ENCODE peak calls at places on chromosomes 4 and X, in seven cellular contexts. T, L, G, P, D, H and C are unnamed samples.

GRCh38 chr4:57504139-57504538 is 394.0 kb upstream of the IGFBP7 start:
- DNase-seq in T (no peak), L (no peak), G (no peak), P (no peak), D (no peak), H (no peak), C (no peak)

GRCh38 chr4:77500801-77501200 is 104.8 kb upstream of the CXCL13 start:
- DNase-seq in T (peak; percentile 39), L (no peak), G (no peak), P (no peak), D (no peak), H (no peak), C (no peak)

GRCh38 chr4:56078866-56079265 is 130.1 kb downstream of the CEP135 start:
- DNase-seq in T (no peak), L (no peak), G (no peak), P (no peak), D (no peak), H (no peak), C (no peak)

GRCh38 chrX:15416133-15416993 is 32.1 kb upstream of the VEGFD start:
- DNase-seq in T (no peak), L (no peak), G (no peak), P (no peak), D (no peak), H (no peak), C (no peak)

GRCh38 chrX:124347242-124347641 is 879 bp downstream of the SH2D1A start:
- DNase-seq in T (no peak), L (no peak), G (no peak), P (no peak), D (no peak), H (no peak), C (no peak)

GRCh38 chr4:173171098-173171497 is 2.5 kb downstream of the GALNT7 start:
- DNase-seq in T (peak; percentile 46), L (no peak), G (no peak), P (no peak), D (no peak), H (no peak), C (no peak)

GRCh38 chr4:186161138-186161537 is 30.2 kb upstream of the CYP4V2 start:
- DNase-seq in T (no peak), L (no peak), G (no peak), P (no peak), D (no peak), H (no peak), C (no peak)

GRCh38 chr4:85489273-85489672 is 14.3 kb downstream of the ARHGAP24 start:
- DNase-seq in T (peak; percentile 48), L (no peak), G (peak; percentile 16), P (no peak), D (no peak), H (no peak), C (no peak)

GRCh38 chrX:10457092-10457491 is 163.3 kb downstream of the MID1 start:
- DNase-seq in T (peak; percentile 71), L (no peak), G (no peak), P (no peak), D (no peak), H (no peak), C (no peak)

GRCh38 chr4:8316911-8317351 is 47.4 kb downstream of the HTRA3 start:
- DNase-seq in T (no peak), L (peak; percentile 46), G (no peak), P (peak; percentile 35), D (no peak), H (no peak), C (no peak)

GRCh38 chr4:3484057-3484973 is 21.2 kb downstream of the DOK7 start:
- DNase-seq in T (no peak), L (no peak), G (no peak), P (no peak), D (no peak), H (no peak), C (no peak)

GRCh38 chr4:64781737-64782326 is 372.6 kb upstream of the TECRL start:
- DNase-seq in T (peak; percentile 35), L (no peak), G (no peak), P (no peak), D (no peak), H (no peak), C (no peak)

GRCh38 chrX:2679534-2680485 is 11.3 kb upstream of the CD99 start:
- DNase-seq in T (peak; percentile 90), L (no peak), G (peak; percentile 29), P (no peak), D (no peak), H (no peak), C (no peak)

GRCh38 chrX:53320543-53321215 is 39.3 kb upstream of the IQSEC2 start:
- DNase-seq in T (no peak), L (peak; percentile 64), G (no peak), P (no peak), D (no peak), H (peak; percentile 2), C (no peak)

GRCh38 chrX:53323196-53323595 is 41.8 kb upstream of the IQSEC2 start:
- DNase-seq in T (no peak), L (no peak), G (no peak), P (no peak), D (no peak), H (no peak), C (no peak)

GRCh38 chrX:53321943-53322497 is 40.6 kb upstream of the IQSEC2 start:
- DNase-seq in T (no peak), L (no peak), G (no peak), P (no peak), D (no peak), H (no peak), C (no peak)

GRCh38 chrX:53319614-53320542 is 38.5 kb upstream of the IQSEC2 start:
- DNase-seq in T (no peak), L (no peak), G (no peak), P (no peak), D (no peak), H (no peak), C (no peak)

DNA sequence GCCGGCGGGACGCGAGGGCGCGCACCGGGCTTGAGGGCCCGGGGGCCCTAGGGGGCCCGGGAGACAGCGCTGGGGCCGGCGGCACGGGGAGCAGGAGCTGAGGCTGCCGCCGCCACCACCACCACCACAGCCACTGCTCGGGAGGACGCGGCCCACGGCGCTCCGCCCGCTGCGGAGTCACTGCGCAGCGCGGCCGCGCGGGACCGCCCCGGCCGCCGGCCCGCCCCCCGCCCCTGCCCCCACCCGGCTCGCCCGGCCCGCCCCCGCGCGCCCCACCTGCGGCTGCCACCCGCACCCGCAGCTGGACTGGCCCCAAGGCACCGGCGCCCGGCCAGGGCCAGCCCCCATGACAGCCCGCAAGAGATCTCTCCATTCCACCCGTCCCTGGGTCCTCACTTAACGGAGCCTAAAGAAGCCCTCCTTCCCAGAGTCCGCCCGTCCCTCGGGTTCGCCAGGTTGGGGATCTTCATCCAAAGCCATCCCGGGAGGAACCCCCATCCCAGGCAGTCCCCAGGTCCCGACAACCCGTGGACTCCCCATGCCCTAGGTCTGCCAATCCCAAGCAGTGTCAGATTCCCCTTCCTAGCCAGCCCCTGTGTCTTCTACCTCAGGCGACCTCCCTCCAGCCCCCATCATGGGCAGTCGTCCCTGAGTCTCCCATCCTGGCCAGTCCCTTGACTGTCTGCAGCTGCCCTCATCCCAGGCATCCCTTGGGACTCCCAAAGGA is 40.0 kb upstream of the IQSEC2 start:
- DNase-seq in T (no peak), L (no peak), G (no peak), P (no peak), D (no peak), H (no peak), C (no peak)
- H3K4me3 ChIP-seq in T (peak overlapping the region; percentile 68), L (peak overlapping the region; percentile 56), G (peak overlapping the region; percentile 29), P (peak overlapping the region; percentile 58), D (peak overlapping the region; percentile 54), H (no peak overlapping the region), C (no peak overlapping the region)

GRCh38 chr4:98643760-98644159 is 14.7 kb downstream of the TSPAN5 start:
- DNase-seq in T (no peak), L (no peak), G (no peak), P (no peak), D (no peak), H (no peak), C (peak; percentile 22)

GRCh38 chr4:98653006-98653405 is 5.4 kb downstream of the TSPAN5 start:
- DNase-seq in T (peak; percentile 60), L (no peak), G (no peak), P (no peak), D (peak; percentile 41), H (no peak), C (no peak)

GRCh38 chr4:98646422-98646821 is 12.0 kb downstream of the TSPAN5 start:
- DNase-seq in T (no peak), L (no peak), G (no peak), P (no peak), D (no peak), H (no peak), C (no peak)

GRCh38 chr4:98645527-98645926 is 12.9 kb downstream of the TSPAN5 start:
- DNase-seq in T (no peak), L (no peak), G (no peak), P (no peak), D (no peak), H (no peak), C (no peak)

DNA sequence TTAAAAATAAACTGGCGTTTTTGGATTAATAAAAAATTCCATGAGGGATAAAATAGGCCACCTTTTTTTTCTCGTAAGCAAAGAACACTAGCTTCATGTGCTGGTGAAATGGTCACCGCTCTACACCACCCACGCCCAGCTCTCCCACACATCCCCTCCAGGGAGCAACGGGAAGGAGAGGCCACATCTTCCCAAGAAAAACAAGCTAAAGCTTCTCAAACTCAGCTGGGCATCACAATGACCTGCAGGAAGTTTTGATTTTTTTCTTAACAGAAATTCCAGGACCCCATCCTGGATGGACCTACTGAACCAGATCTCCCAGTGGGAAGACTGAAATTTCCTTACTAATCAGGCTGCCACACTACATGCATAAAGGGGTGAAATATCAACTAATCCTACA is 9.8 kb downstream of the TSPAN5 start:
- DNase-seq in T (peak; percentile 63), L (no peak), G (no peak), P (no peak), D (peak; percentile 23), H (no peak), C (no peak)
- H3K4me3 ChIP-seq in T (no peak overlapping the region), L (no peak overlapping the region), G (no peak overlapping the region), P (no peak overlapping the region), D (no peak overlapping the region), H (no peak overlapping the region), C (no peak overlapping the region)

DNA sequence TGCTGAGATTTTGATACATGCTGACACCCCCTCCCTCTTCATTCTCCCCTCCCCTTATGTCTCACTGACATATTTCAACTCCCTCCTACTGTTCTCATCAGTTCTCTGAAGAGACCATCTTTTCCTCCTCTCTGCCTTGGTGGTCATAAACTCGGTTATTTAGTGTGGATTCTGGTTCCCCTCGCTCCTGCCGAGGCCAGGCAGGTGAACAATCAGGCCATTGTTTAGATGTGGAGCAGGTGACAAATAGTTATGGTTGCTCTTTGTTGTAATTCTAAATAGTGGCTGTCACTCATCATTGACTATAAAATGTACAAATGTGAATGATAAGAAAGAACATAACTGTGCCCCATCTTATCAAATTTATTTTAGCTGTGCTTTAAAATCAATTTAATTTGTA is 324.6 kb downstream of the BCOR start:
- DNase-seq in T (no peak), L (no peak), G (no peak), P (no peak), D (no peak), H (no peak), C (no peak)
- H3K4me3 ChIP-seq in T (no peak overlapping the region), L (no peak overlapping the region), G (no peak overlapping the region), P (no peak overlapping the region), D (no peak overlapping the region), H (peak overlapping the region; percentile 9), C (no peak overlapping the region)

DNA sequence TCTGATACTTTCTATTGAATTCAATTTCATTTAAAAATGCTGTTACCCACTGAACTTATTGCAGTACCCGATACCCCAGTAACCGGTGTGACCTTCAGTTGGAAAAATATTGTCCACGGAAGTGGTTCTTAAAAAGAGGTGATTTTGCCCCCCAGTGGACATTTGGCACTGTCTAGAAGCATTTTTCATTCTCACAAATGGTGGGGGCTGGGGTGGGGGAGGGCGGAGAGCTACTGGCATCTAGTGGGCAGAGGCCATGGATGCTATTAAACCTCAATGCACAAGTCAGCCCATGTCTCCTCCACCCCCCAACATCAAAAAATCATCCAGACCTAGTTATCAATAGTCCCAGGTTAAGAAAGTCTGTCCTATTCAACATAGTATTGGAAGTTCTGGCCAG is 19.6 kb upstream of the CHM start:
- DNase-seq in T (no peak), L (no peak), G (no peak), P (no peak), D (no peak), H (no peak), C (no peak)
- H3K4me3 ChIP-seq in T (no peak overlapping the region), L (no peak overlapping the region), G (no peak overlapping the region), P (no peak overlapping the region), D (no peak overlapping the region), H (no peak overlapping the region), C (no peak overlapping the region)